ENCODE peak calls at places on chromosome 11, in six cellular contexts. Y is hypothalamus; M is adrenal gland; T is cerebellum; J is activated CD8-positive, alpha-beta memory T cell treated with anti-CD3 and anti-CD28 coated beads for 1 hour; E is GM03348. R is an unnamed sample.
A peak's percentile ranks its signal among the peaks of the same experiment; 100 is the strongest.

GRCh38 chr11:133230446-133230845 is 301.9 kb downstream of the OPCML start:
- DNase-seq in E (no peak), M (no peak), T (no peak), Y (no peak), J (no peak), R (no peak)

GRCh38 chr11:109668973-109669634 is 247.1 kb downstream of the C11orf87 start:
- DNase-seq in E (peak; percentile 41), Y (no peak), M (peak; percentile 17), T (no peak), J (no peak), R (no peak)

GRCh38 chr11:43574949-43575915 is 105.3 kb upstream of the HSD17B12 start:
- DNase-seq in E (peak; percentile 73), M (no peak), T (peak; percentile 91), J (no peak), Y (no peak), R (peak; percentile 78)

GRCh38 chr11:16876053-16876752 is 137.8 kb downstream of the C11orf58 start:
- DNase-seq in T (no peak), Y (no peak), E (no peak), J (no peak), M (no peak), R (no peak)

GRCh38 chr11:102306048-102306575 is 11.2 kb upstream of the BIRC3 start:
- DNase-seq in M (no peak), Y (no peak), E (no peak), T (no peak), J (no peak), R (no peak)

GRCh38 chr11:67615455-67616430 is 9.0 kb downstream of the NDUFV1 start:
- DNase-seq in Y (no peak), J (peak; percentile 24), T (no peak), E (peak; percentile 43), M (no peak), R (peak; percentile 73)

GRCh38 chr11:22677153-22677890 is 10.9 kb downstream of the GAS2 start:
- DNase-seq in M (no peak), E (no peak), Y (no peak), J (no peak), T (no peak), R (no peak)

GRCh38 chr11:8344346-8344745 is 80.7 kb upstream of the LMO1 start:
- DNase-seq in E (no peak), Y (no peak), M (no peak), T (no peak), J (no peak), R (no peak)

GRCh38 chr11:77002776-77003175 is 31.4 kb upstream of the B3GNT6 start:
- DNase-seq in E (no peak), T (no peak), Y (no peak), J (no peak), M (no peak), R (no peak)